ENCODE peak calls at places on chromosome X, in six cellular contexts. M is stimulated activated CD4-positive, alpha-beta T cell treated with anti-CD3 and anti-CD28 coated beads, Interleukin-1b, Interleukin-23, amount 100 ng/mL, for 24 hours; Y is lung; T is activated CD4-positive, alpha-beta T cell treated with anti-CD3 and anti-CD28 coated beads for 36 hours; B is NCI-H1105 treated with DMSO at 0.1 percent for 48 hours; V is GM12865. J is an unnamed sample.

GRCh38 chrX:15877380-15877779 is 22.8 kb upstream of the AP1S2 start:
- DNase-seq in M (no peak), Y (no peak), T (no peak), B (no peak), V (no peak), J (no peak)

GRCh38 chrX:131734621-131735020 is 190.7 kb downstream of the OR13H1 start:
- DNase-seq in M (no peak), Y (peak; percentile 85), T (no peak), B (no peak), V (peak; percentile 28), J (no peak)

GRCh38 chrX:94831364-94831763 is 1157.4 kb downstream of the FAM133A start:
- DNase-seq in M (no peak), Y (no peak), T (no peak), B (peak; percentile 49), V (no peak), J (no peak)

GRCh38 chrX:30735839-30736238 is 82.6 kb downstream of the GK start:
- DNase-seq in M (peak; percentile 62), Y (peak; percentile 69), T (peak; percentile 86), B (no peak), V (peak; percentile 70), J (no peak)

GRCh38 chrX:74613350-74614192 is 853 bp downstream of the RLIM start:
- DNase-seq in M (no peak), Y (no peak), T (no peak), B (peak; percentile 28), V (peak; percentile 37), J (no peak)

GRCh38 chrX:71541546-71542022 is 8.7 kb downstream of the OGT start:
- DNase-seq in M (no peak), Y (no peak), T (peak; percentile 49), B (no peak), V (no peak), J (no peak)

GRCh38 chrX:9525511-9526248 is 60.8 kb downstream of the TBL1X start:
- DNase-seq in M (no peak), Y (no peak), T (peak; percentile 46), B (no peak), V (peak; percentile 47), J (no peak)

GRCh38 chrX:131975851-131976250 is 47.3 kb upstream of the STK26 start:
- DNase-seq in M (no peak), Y (no peak), T (no peak), B (no peak), V (no peak), J (no peak)

GRCh38 chrX:77447339-77448149 is at the start of gene FGF16:
- DNase-seq in M (no peak), Y (no peak), T (peak; percentile 42), B (no peak), V (peak; percentile 6), J (no peak)

GRCh38 chrX:86013792-86014191 is 33.6 kb downstream of the CHM start:
- DNase-seq in M (no peak), Y (no peak), T (no peak), B (no peak), V (no peak), J (no peak)

GRCh38 chrX:77009691-77010090 is 437.5 kb upstream of the FGF16 start:
- DNase-seq in M (no peak), Y (no peak), T (no peak), B (no peak), V (no peak), J (no peak)

GRCh38 chrX:75786290-75786689 is 1.2 kb upstream of the MAGEE2 start:
- DNase-seq in M (no peak), Y (no peak), T (no peak), B (no peak), V (no peak), J (no peak)

GRCh38 chrX:2463973-2464676 is 36.7 kb downstream of the DHRSX start:
- DNase-seq in M (no peak), Y (no peak), T (no peak), B (no peak), V (no peak), J (no peak)

GRCh38 chrX:68588653-68589371 is 58.7 kb upstream of the STARD8 start:
- DNase-seq in M (no peak), Y (no peak), T (no peak), B (no peak), V (no peak), J (no peak)

GRCh38 chrX:22134681-22135080 is 102.6 kb downstream of the PHEX start:
- DNase-seq in M (no peak), Y (no peak), T (no peak), B (no peak), V (no peak), J (no peak)

GRCh38 chrX:44035576-44035975 is 62.4 kb upstream of the NDP start:
- DNase-seq in M (no peak), Y (no peak), T (no peak), B (no peak), V (no peak), J (no peak)

GRCh38 chrX:9379697-9380551 is 84.9 kb upstream of the TBL1X start:
- DNase-seq in M (no peak), Y (no peak), T (no peak), B (no peak), V (no peak), J (no peak)

GRCh38 chrX:111270339-111270738 is at the start of gene CAPN6:
- DNase-seq in M (no peak), Y (no peak), T (no peak), B (no peak), V (no peak), J (no peak)

GRCh38 chrX:155637714-155638113 is 25.0 kb upstream of the TMLHE start:
- DNase-seq in M (no peak), Y (no peak), T (no peak), B (no peak), V (no peak), J (no peak)

GRCh38 chrX:148567229-148567628 is 66.8 kb downstream of the AFF2 start:
- DNase-seq in M (no peak), Y (no peak), T (no peak), B (no peak), V (no peak), J (no peak)

GRCh38 chrX:323721-324628 is 5.4 kb upstream of the GTPBP6 start:
- DNase-seq in M (no peak), Y (no peak), T (peak; percentile 79), B (no peak), V (peak; percentile 64), J (no peak)

GRCh38 chrX:11143931-11144678 is 33.0 kb downstream of the HCCS start:
- DNase-seq in M (peak; percentile 10), Y (peak; percentile 60), T (peak; percentile 57), B (peak; percentile 62), V (peak; percentile 83), J (no peak)

J was measured in esophagus muscularis mucosa.